ENCODE peak calls at places on chromosomes 1 and 21, in seven cellular contexts. R, E, W, Y, A, Q and Z are unnamed samples.
A peak's percentile ranks its signal among the peaks of the same experiment; 100 is the strongest.

GRCh38 chr21:43313939-43314405 is 113.0 kb downstream of the SIK1 start:
- DNase-seq in Y (no peak), A (no peak), W (no peak), R (no peak), Q (no peak), E (no peak), Z (no peak)

GRCh38 chr1:223212441-223212840 is 69.4 kb upstream of the TLR5 start:
- DNase-seq in R (no peak), E (no peak), W (no peak), Q (no peak), Y (no peak), A (no peak), Z (no peak)

GRCh38 chr1:35449334-35450008 is 107.7 kb downstream of the KIAA0319L start:
- DNase-seq in A (no peak), Q (peak; percentile 88), E (no peak), Y (no peak), R (no peak), W (no peak), Z (no peak)

GRCh38 chr1:204079608-204079999 is 6.7 kb downstream of the SOX13 start:
- DNase-seq in E (no peak), W (no peak), R (no peak), Q (no peak), Y (peak; percentile 85), A (no peak), Z (peak; percentile 54)

GRCh38 chr1:6782151-6782550 is 3.1 kb upstream of the CAMTA1 start:
- DNase-seq in A (no peak), Q (no peak), W (no peak), R (no peak), E (no peak), Y (no peak), Z (no peak)

GRCh38 chr1:62435231-62436038 is 1.4 kb upstream of the USP1 start:
- DNase-seq in R (no peak), Q (no peak), E (no peak), A (no peak), Y (peak; percentile 56), W (no peak), Z (peak; percentile 15)

GRCh38 chr1:2330511-2331199 is 60.7 kb downstream of the MORN1 start:
- DNase-seq in Y (no peak), Q (no peak), W (no peak), A (no peak), E (no peak), R (peak; percentile 88), Z (no peak)

GRCh38 chr1:206952182-206952581 is 5.9 kb upstream of the PIGR start:
- DNase-seq in A (no peak), R (no peak), W (no peak), Q (peak; percentile 33), E (no peak), Y (no peak), Z (no peak)

GRCh38 chr1:241672301-241672700 is 20.2 kb downstream of the WDR64 start:
- DNase-seq in W (no peak), Q (no peak), R (no peak), A (no peak), Y (no peak), E (no peak), Z (no peak)

GRCh38 chr1:24513691-24514090 is 11.1 kb downstream of the RCAN3 start:
- DNase-seq in E (no peak), W (no peak), Q (no peak), A (no peak), R (no peak), Y (no peak), Z (no peak)

GRCh38 chr1:62342270-62342669 is 23.0 kb upstream of the KANK4 start:
- DNase-seq in Y (no peak), A (no peak), Q (no peak), W (no peak), R (no peak), E (no peak), Z (no peak)

GRCh38 chr1:47175227-47175934 is 14.5 kb downstream of the PDZK1IP1 start:
- DNase-seq in E (peak; percentile 25), A (peak; percentile 17), R (no peak), Y (peak; percentile 90), Q (peak; percentile 71), W (no peak), Z (peak; percentile 80)

GRCh38 chr1:37102656-37103382 is 68.5 kb upstream of the GRIK3 start:
- DNase-seq in Q (no peak), A (no peak), W (no peak), R (no peak), Y (no peak), E (no peak), Z (no peak)

GRCh38 chr1:36824390-36824861 is 209.9 kb downstream of the GRIK3 start:
- DNase-seq in R (no peak), Y (peak; percentile 78), W (no peak), A (no peak), E (no peak), Q (no peak), Z (peak; percentile 87)

GRCh38 chr1:156640842-156641706 is 843 bp upstream of the BCAN start:
- DNase-seq in Q (no peak), R (no peak), E (no peak), A (peak; percentile 28), W (no peak), Y (peak; percentile 54), Z (peak; percentile 60)

GRCh38 chr1:229557214-229557850 is 1.2 kb downstream of the ABCB10 start:
- DNase-seq in E (no peak), Q (peak; percentile 48), R (no peak), W (no peak), Y (no peak), A (no peak), Z (no peak)

GRCh38 chr21:46125846-46126301 is 28.0 kb downstream of the COL6A2 start:
- DNase-seq in Q (no peak), W (no peak), E (no peak), Y (peak; percentile 38), A (no peak), R (no peak), Z (peak; percentile 56)

GRCh38 chr1:238141295-238141694 is 250.6 kb upstream of the ZP4 start:
- DNase-seq in W (no peak), E (no peak), A (no peak), R (no peak), Y (no peak), Q (peak; percentile 43), Z (no peak)

GRCh38 chr1:94039514-94039870 is 81.5 kb downstream of the ABCA4 start:
- DNase-seq in Q (peak; percentile 80), A (peak; percentile 20), E (peak; percentile 52), Y (peak; percentile 93), R (peak; percentile 42), W (peak; percentile 20), Z (peak; percentile 87)

GRCh38 chr1:3999941-4000735 is 100.1 kb upstream of the C1orf174 start:
- DNase-seq in Y (no peak), Q (no peak), R (no peak), A (no peak), W (no peak), E (no peak), Z (peak; percentile 50)

GRCh38 chr1:22225858-22226584 is 83.1 kb upstream of the WNT4 start:
- DNase-seq in Y (peak; percentile 68), R (no peak), E (no peak), W (no peak), Q (no peak), A (no peak), Z (peak; percentile 84)

GRCh38 chr21:15096146-15096545 is 31.3 kb upstream of the NRIP1 start:
- DNase-seq in Y (no peak), Q (no peak), R (no peak), A (no peak), W (no peak), E (no peak), Z (no peak)

GRCh38 chr1:23897083-23897482 is 16.1 kb downstream of the CNR2 start:
- DNase-seq in E (no peak), Y (no peak), Q (peak; percentile 72), R (no peak), A (no peak), W (no peak), Z (no peak)

GRCh38 chr1:74733616-74734484 is 898 bp downstream of the TYW3 start:
- DNase-seq in A (no peak), Y (no peak), E (no peak), Q (peak; percentile 77), W (no peak), R (no peak), Z (peak; percentile 53)

GRCh38 chr1:167518331-167518700 is at the start of gene CD247:
- DNase-seq in A (no peak), E (peak; percentile 57), R (no peak), Q (no peak), W (peak; percentile 74), Y (no peak), Z (no peak)

GRCh38 chr1:173861731-173862145 is 6.1 kb downstream of the GAS5 start:
- DNase-seq in W (no peak), A (no peak), R (no peak), Y (peak; percentile 76), Q (peak; percentile 40), E (peak; percentile 31), Z (no peak)

GRCh38 chr1:26811057-26811456 is 15.4 kb upstream of the ZDHHC18 start:
- DNase-seq in R (no peak), E (no peak), Y (no peak), Q (no peak), W (no peak), A (no peak), Z (no peak)

GRCh38 chr1:206742702-206743383 is 27.7 kb upstream of the IL19 start:
- DNase-seq in Y (no peak), A (no peak), R (no peak), Q (no peak), E (no peak), W (no peak), Z (no peak)

GRCh38 chr1:68213843-68214242 is 18.5 kb downstream of the WLS start:
- DNase-seq in Q (peak; percentile 86), R (peak; percentile 78), W (no peak), Y (no peak), E (no peak), A (no peak), Z (no peak)

GRCh38 chr1:44322367-44322766 is 32.7 kb downstream of the ERI3 start:
- DNase-seq in W (no peak), A (no peak), Y (no peak), E (no peak), R (no peak), Q (no peak), Z (no peak)

GRCh38 chr1:62268315-62268714 is 50.9 kb downstream of the KANK4 start:
- DNase-seq in E (no peak), Q (no peak), A (no peak), Y (no peak), R (no peak), W (no peak), Z (no peak)

GRCh38 chr1:219963432-219963831 is 35.1 kb upstream of the SLC30A10 start:
- DNase-seq in Q (peak; percentile 89), Y (no peak), W (no peak), E (no peak), A (no peak), R (no peak), Z (no peak)

GRCh38 chr1:61056674-61057439 is 25.5 kb upstream of the NFIA start:
- DNase-seq in Q (peak; percentile 63), E (no peak), Y (peak; percentile 62), W (no peak), A (peak; percentile 51), R (no peak), Z (no peak)

GRCh38 chr1:46690931-46691411 is 19.3 kb downstream of the TEX38 start:
- DNase-seq in Q (no peak), Y (peak; percentile 74), W (no peak), R (no peak), E (no peak), A (no peak), Z (no peak)